ENCODE peak calls at places on chromosomes 2 and 18, in six cellular contexts. One of them, this sample, is unnamed. For H3K27me3, the result is how much of the 10 kb centered on the place peaks cover.

GRCh38 chr2:975095-975494 is 24.4 kb downstream of the SNTG2 start:
- DNase-seq in brain microvascular endothelial cell: no peak
- DNase-seq in stomach: no peak
- DNase-seq in GM23248: no peak
- DNase-seq in mammary epithelial cell: no peak
- DNase-seq in tibial artery: no peak
- DNase-seq in this sample: no peak

GRCh38 chr18:9333441-9334350 is 877 bp upstream of the TWSG1 start:
- DNase-seq in brain microvascular endothelial cell: no peak
- DNase-seq in stomach: no peak
- DNase-seq in GM23248: peak
- DNase-seq in mammary epithelial cell: no peak
- DNase-seq in tibial artery: peak
- DNase-seq in this sample: no peak

GRCh38 chr2:174918886-174919526 is 86.2 kb downstream of the CHN1 start:
- DNase-seq in brain microvascular endothelial cell: no peak
- DNase-seq in stomach: no peak
- DNase-seq in GM23248: no peak
- DNase-seq in mammary epithelial cell: no peak
- DNase-seq in tibial artery: no peak
- DNase-seq in this sample: no peak

GRCh38 chr2:30113617-30114293 is 33.1 kb upstream of the YPEL5 start:
- DNase-seq in brain microvascular endothelial cell: peak
- DNase-seq in stomach: no peak
- DNase-seq in GM23248: peak
- DNase-seq in mammary epithelial cell: peak
- DNase-seq in tibial artery: peak
- DNase-seq in this sample: no peak

GRCh38 chr18:37741012-37741586 is 175.5 kb upstream of the CELF4 start:
- DNase-seq in brain microvascular endothelial cell: no peak
- DNase-seq in stomach: no peak
- DNase-seq in GM23248: no peak
- DNase-seq in mammary epithelial cell: no peak
- DNase-seq in tibial artery: no peak
- DNase-seq in this sample: no peak

GRCh38 chr2:121153516-121153915 is 131.5 kb downstream of the TFCP2L1 start:
- DNase-seq in brain microvascular endothelial cell: no peak
- DNase-seq in stomach: no peak
- DNase-seq in GM23248: no peak
- DNase-seq in mammary epithelial cell: no peak
- DNase-seq in tibial artery: no peak
- DNase-seq in this sample: no peak

GRCh38 chr2:69735696-69736095 is 6.2 kb upstream of the ANXA4 start:
- DNase-seq in brain microvascular endothelial cell: no peak
- DNase-seq in stomach: no peak
- DNase-seq in GM23248: no peak
- DNase-seq in mammary epithelial cell: no peak
- DNase-seq in tibial artery: no peak
- DNase-seq in this sample: no peak

GRCh38 chr2:71538656-71539265 is 85.4 kb downstream of the DYSF start:
- DNase-seq in brain microvascular endothelial cell: no peak
- DNase-seq in stomach: no peak
- DNase-seq in GM23248: no peak
- DNase-seq in mammary epithelial cell: no peak
- DNase-seq in tibial artery: no peak
- DNase-seq in this sample: no peak

GRCh38 chr2:68980956-68981355 is 6.5 kb downstream of the GKN1 start:
- DNase-seq in brain microvascular endothelial cell: no peak
- DNase-seq in stomach: no peak
- DNase-seq in GM23248: no peak
- DNase-seq in mammary epithelial cell: peak
- DNase-seq in tibial artery: no peak
- DNase-seq in this sample: no peak

GRCh38 chr2:100971221-100971620 is 30.9 kb upstream of the RPL31 start:
- DNase-seq in brain microvascular endothelial cell: no peak
- DNase-seq in stomach: no peak
- DNase-seq in GM23248: no peak
- DNase-seq in mammary epithelial cell: no peak
- DNase-seq in tibial artery: no peak
- DNase-seq in this sample: no peak

GRCh38 chr2:67871696-67872320 is 191.0 kb downstream of the C1D start:
- DNase-seq in brain microvascular endothelial cell: peak
- DNase-seq in stomach: no peak
- DNase-seq in GM23248: peak
- DNase-seq in mammary epithelial cell: no peak
- DNase-seq in tibial artery: peak
- DNase-seq in this sample: no peak

GRCh38 chr2:222750533-222750932 is 79.1 kb downstream of the MOGAT1 start:
- DNase-seq in brain microvascular endothelial cell: no peak
- DNase-seq in stomach: no peak
- DNase-seq in GM23248: no peak
- DNase-seq in mammary epithelial cell: no peak
- DNase-seq in tibial artery: no peak
- DNase-seq in this sample: no peak

GRCh38 chr2:212119591-212119990 is 419.0 kb downstream of the ERBB4 start:
- DNase-seq in brain microvascular endothelial cell: no peak
- DNase-seq in stomach: no peak
- DNase-seq in GM23248: no peak
- DNase-seq in mammary epithelial cell: no peak
- DNase-seq in tibial artery: no peak
- DNase-seq in this sample: no peak

GRCh38 chr2:10322973-10323372 is 20.3 kb downstream of the HPCAL1 start:
- DNase-seq in brain microvascular endothelial cell: no peak
- DNase-seq in stomach: no peak
- DNase-seq in GM23248: no peak
- DNase-seq in mammary epithelial cell: no peak
- DNase-seq in tibial artery: no peak
- DNase-seq in this sample: no peak

GRCh38 chr2:171034315-171034714 is 105.3 kb downstream of the GORASP2 start:
- DNase-seq in brain microvascular endothelial cell: no peak
- DNase-seq in stomach: no peak
- DNase-seq in GM23248: no peak
- DNase-seq in mammary epithelial cell: peak
- DNase-seq in tibial artery: no peak
- DNase-seq in this sample: peak

GRCh38 chr2:135791418-135792190 is 45.4 kb downstream of the LCT start:
- DNase-seq in brain microvascular endothelial cell: no peak
- DNase-seq in stomach: no peak
- DNase-seq in GM23248: peak
- DNase-seq in mammary epithelial cell: peak
- DNase-seq in tibial artery: no peak
- DNase-seq in this sample: no peak

GRCh38 chr2:162475661-162476060 is 131.7 kb downstream of the GCA start:
- DNase-seq in brain microvascular endothelial cell: peak
- DNase-seq in stomach: no peak
- DNase-seq in GM23248: no peak
- DNase-seq in mammary epithelial cell: peak
- DNase-seq in tibial artery: no peak
- DNase-seq in this sample: no peak

GRCh38 chr2:132577693-132578092 is 92.3 kb downstream of the LYPD1 start:
- DNase-seq in brain microvascular endothelial cell: no peak
- DNase-seq in stomach: no peak
- DNase-seq in GM23248: no peak
- DNase-seq in mammary epithelial cell: no peak
- DNase-seq in tibial artery: no peak
- DNase-seq in this sample: no peak

GRCh38 chr2:157338013-157338412 is 12.4 kb upstream of the ERMN start:
- DNase-seq in brain microvascular endothelial cell: no peak
- DNase-seq in stomach: no peak
- DNase-seq in GM23248: no peak
- DNase-seq in mammary epithelial cell: no peak
- DNase-seq in tibial artery: no peak
- DNase-seq in this sample: no peak

GRCh38 chr2:240220371-240220770 is 79.9 kb upstream of the OTOS start:
- DNase-seq in brain microvascular endothelial cell: peak
- DNase-seq in stomach: no peak
- DNase-seq in GM23248: peak
- DNase-seq in mammary epithelial cell: peak
- DNase-seq in tibial artery: no peak
- DNase-seq in this sample: no peak

GRCh38 chr18:75926811-75927210 is 499.3 kb upstream of the SMIM21 start:
- DNase-seq in brain microvascular endothelial cell: no peak
- DNase-seq in stomach: no peak
- DNase-seq in GM23248: no peak
- DNase-seq in mammary epithelial cell: peak
- DNase-seq in tibial artery: no peak
- DNase-seq in this sample: no peak

DNA sequence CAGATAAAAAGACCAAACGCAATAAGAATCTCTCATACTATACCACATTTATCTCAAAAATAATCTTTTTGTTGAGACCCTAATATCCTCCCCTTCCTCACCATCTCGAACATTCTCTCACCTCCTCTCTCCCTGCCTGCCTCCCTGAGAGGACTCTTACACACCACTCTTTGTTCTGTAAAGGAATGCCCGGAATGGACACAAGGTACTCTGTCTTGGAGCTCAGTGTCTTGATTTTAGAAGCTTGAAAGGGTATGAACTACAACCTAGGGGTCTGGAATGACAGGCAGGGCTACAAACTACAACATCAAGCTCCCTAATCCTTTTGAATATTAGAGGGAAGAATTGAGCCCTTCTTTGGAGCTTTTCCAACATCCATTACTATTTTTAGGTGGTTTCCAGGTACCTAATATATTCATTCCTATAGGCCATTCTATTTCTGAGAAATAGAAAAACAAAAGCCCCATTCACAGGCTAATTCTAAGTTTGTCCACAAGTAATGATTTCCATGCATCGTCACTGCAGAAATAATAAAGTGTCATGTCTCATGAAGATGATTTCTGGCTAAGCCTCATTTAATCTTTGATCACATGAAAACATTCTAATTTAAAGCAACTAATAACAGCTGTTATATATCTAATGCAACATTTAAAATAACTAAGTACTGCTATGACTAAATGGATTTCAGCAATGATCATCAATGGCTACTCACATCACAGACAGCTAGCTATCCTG is 60.6 kb downstream of the LRP2 start:
- DNase-seq in brain microvascular endothelial cell: no peak
- DNase-seq in stomach: no peak
- DNase-seq in GM23248: no peak
- DNase-seq in mammary epithelial cell: no peak
- DNase-seq in tibial artery: no peak
- DNase-seq in this sample: no peak
- H3K27me3 ChIP-seq in brain microvascular endothelial cell: under half
- H3K27me3 ChIP-seq in stomach: under half
- H3K27me3 ChIP-seq in GM23248: under half
- H3K27me3 ChIP-seq in mammary epithelial cell: under half
- H3K27me3 ChIP-seq in tibial artery: under half
- H3K27me3 ChIP-seq in this sample: under half

GRCh38 chr2:20209373-20210109 is 15.4 kb downstream of the SDC1 start:
- DNase-seq in brain microvascular endothelial cell: no peak
- DNase-seq in stomach: no peak
- DNase-seq in GM23248: no peak
- DNase-seq in mammary epithelial cell: peak
- DNase-seq in tibial artery: no peak
- DNase-seq in this sample: no peak
- H3K27ac ChIP-seq in brain microvascular endothelial cell: no peak
- H3K27ac ChIP-seq in stomach: peak
- H3K27ac ChIP-seq in GM23248: no peak
- H3K27ac ChIP-seq in mammary epithelial cell: peak
- H3K27ac ChIP-seq in tibial artery: no peak
- H3K27ac ChIP-seq in this sample: peak

GRCh38 chr18:12276736-12277554 is 22.8 kb downstream of the CIDEA start:
- DNase-seq in brain microvascular endothelial cell: no peak
- DNase-seq in stomach: no peak
- DNase-seq in GM23248: no peak
- DNase-seq in mammary epithelial cell: no peak
- DNase-seq in tibial artery: no peak
- DNase-seq in this sample: no peak

GRCh38 chr18:12274793-12275192 is 20.6 kb downstream of the CIDEA start:
- DNase-seq in brain microvascular endothelial cell: no peak
- DNase-seq in stomach: no peak
- DNase-seq in GM23248: no peak
- DNase-seq in mammary epithelial cell: no peak
- DNase-seq in tibial artery: no peak
- DNase-seq in this sample: no peak

GRCh38 chr18:12278765-12279682 is 24.9 kb downstream of the CIDEA start:
- DNase-seq in brain microvascular endothelial cell: peak
- DNase-seq in stomach: peak
- DNase-seq in GM23248: peak
- DNase-seq in mammary epithelial cell: peak
- DNase-seq in tibial artery: peak
- DNase-seq in this sample: no peak

GRCh38 chr18:12279781-12280531 is 25.8 kb downstream of the CIDEA start:
- DNase-seq in brain microvascular endothelial cell: no peak
- DNase-seq in stomach: no peak
- DNase-seq in GM23248: no peak
- DNase-seq in mammary epithelial cell: no peak
- DNase-seq in tibial artery: no peak
- DNase-seq in this sample: no peak

GRCh38 chr18:12278153-12278764 is 24.1 kb downstream of the CIDEA start:
- DNase-seq in brain microvascular endothelial cell: no peak
- DNase-seq in stomach: no peak
- DNase-seq in GM23248: peak
- DNase-seq in mammary epithelial cell: peak
- DNase-seq in tibial artery: no peak
- DNase-seq in this sample: no peak
- H3K4me3 ChIP-seq in brain microvascular endothelial cell: peak
- H3K4me3 ChIP-seq in stomach: peak
- H3K4me3 ChIP-seq in GM23248: peak
- H3K4me3 ChIP-seq in mammary epithelial cell: no peak
- H3K4me3 ChIP-seq in tibial artery: peak
- H3K4me3 ChIP-seq in this sample: no peak

GRCh38 chr2:41936751-41937463 is 110.9 kb upstream of the PKDCC start:
- DNase-seq in brain microvascular endothelial cell: no peak
- DNase-seq in stomach: no peak
- DNase-seq in GM23248: no peak
- DNase-seq in mammary epithelial cell: no peak
- DNase-seq in tibial artery: no peak
- DNase-seq in this sample: no peak

GRCh38 chr2:41934323-41935003 is 113.4 kb upstream of the PKDCC start:
- DNase-seq in brain microvascular endothelial cell: peak
- DNase-seq in stomach: no peak
- DNase-seq in GM23248: peak
- DNase-seq in mammary epithelial cell: no peak
- DNase-seq in tibial artery: peak
- DNase-seq in this sample: no peak

GRCh38 chr2:41935004-41935401 is 112.8 kb upstream of the PKDCC start:
- DNase-seq in brain microvascular endothelial cell: no peak
- DNase-seq in stomach: no peak
- DNase-seq in GM23248: no peak
- DNase-seq in mammary epithelial cell: no peak
- DNase-seq in tibial artery: no peak
- DNase-seq in this sample: no peak

GRCh38 chr2:41937464-41937861 is 110.4 kb upstream of the PKDCC start:
- DNase-seq in brain microvascular endothelial cell: no peak
- DNase-seq in stomach: no peak
- DNase-seq in GM23248: peak
- DNase-seq in mammary epithelial cell: no peak
- DNase-seq in tibial artery: no peak
- DNase-seq in this sample: no peak

DNA sequence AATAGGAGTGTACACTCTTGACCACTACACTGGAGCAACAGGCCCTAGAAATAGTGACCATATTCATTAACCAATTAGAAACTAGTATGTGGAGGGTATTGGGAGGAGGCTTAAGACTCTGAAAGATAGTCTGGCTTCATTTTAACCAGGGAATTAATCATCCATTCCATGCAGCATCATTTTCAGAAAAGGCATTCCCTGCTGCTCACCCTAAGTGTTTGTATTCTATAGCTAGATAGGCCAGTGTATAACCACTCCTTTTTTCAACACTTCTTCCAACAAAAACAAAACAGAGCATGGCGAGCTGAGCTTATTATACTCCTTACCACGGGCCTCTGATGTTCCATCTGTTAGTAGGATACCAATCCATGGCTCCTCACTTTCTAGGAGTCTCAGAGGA is 112.0 kb upstream of the PKDCC start:
- DNase-seq in brain microvascular endothelial cell: no peak
- DNase-seq in stomach: no peak
- DNase-seq in GM23248: no peak
- DNase-seq in mammary epithelial cell: no peak
- DNase-seq in tibial artery: no peak
- DNase-seq in this sample: no peak
- H3K27me3 ChIP-seq in brain microvascular endothelial cell: under half
- H3K27me3 ChIP-seq in stomach: under half
- H3K27me3 ChIP-seq in GM23248: under half
- H3K27me3 ChIP-seq in mammary epithelial cell: under half
- H3K27me3 ChIP-seq in tibial artery: under half
- H3K27me3 ChIP-seq in this sample: under half